ENCODE peak calls at places on chromosomes 4 and X, in five cellular contexts. One of them, this sample, is unnamed.

GRCh38 chr4:176971576-176972105 is 178.9 kb upstream of the VEGFC start:
- DNase-seq in naive thymus-derived CD8-positive, alpha-beta T cell: no peak
- DNase-seq in activated naive CD8-positive, alpha-beta T cell treated with anti-CD3 and anti-CD28 coated beads, Interleukin-2, amount 50 U/mL, for 24 hours: no peak
- DNase-seq in ecto neural progenitor cell: no peak
- DNase-seq in SIG-M5: no peak
- DNase-seq in this sample: no peak

GRCh38 chrX:18639280-18639679 is 32.6 kb downstream of the RS1 start:
- DNase-seq in naive thymus-derived CD8-positive, alpha-beta T cell: no peak
- DNase-seq in activated naive CD8-positive, alpha-beta T cell treated with anti-CD3 and anti-CD28 coated beads, Interleukin-2, amount 50 U/mL, for 24 hours: no peak
- DNase-seq in ecto neural progenitor cell: no peak
- DNase-seq in SIG-M5: no peak
- DNase-seq in this sample: no peak

GRCh38 chrX:131854586-131854985 is 168.5 kb upstream of the STK26 start:
- DNase-seq in naive thymus-derived CD8-positive, alpha-beta T cell: no peak
- DNase-seq in activated naive CD8-positive, alpha-beta T cell treated with anti-CD3 and anti-CD28 coated beads, Interleukin-2, amount 50 U/mL, for 24 hours: no peak
- DNase-seq in ecto neural progenitor cell: no peak
- DNase-seq in SIG-M5: no peak
- DNase-seq in this sample: no peak

GRCh38 chr4:13476915-13477314 is 7.2 kb downstream of the RAB28 start:
- DNase-seq in naive thymus-derived CD8-positive, alpha-beta T cell: no peak
- DNase-seq in activated naive CD8-positive, alpha-beta T cell treated with anti-CD3 and anti-CD28 coated beads, Interleukin-2, amount 50 U/mL, for 24 hours: no peak
- DNase-seq in ecto neural progenitor cell: no peak
- DNase-seq in SIG-M5: no peak
- DNase-seq in this sample: peak

GRCh38 chr4:157287445-157287844 is 66.9 kb downstream of the GRIA2 start:
- DNase-seq in naive thymus-derived CD8-positive, alpha-beta T cell: no peak
- DNase-seq in activated naive CD8-positive, alpha-beta T cell treated with anti-CD3 and anti-CD28 coated beads, Interleukin-2, amount 50 U/mL, for 24 hours: no peak
- DNase-seq in ecto neural progenitor cell: no peak
- DNase-seq in SIG-M5: no peak
- DNase-seq in this sample: no peak

GRCh38 chrX:13153796-13154195 is 109.4 kb upstream of the FAM9C start:
- DNase-seq in naive thymus-derived CD8-positive, alpha-beta T cell: no peak
- DNase-seq in activated naive CD8-positive, alpha-beta T cell treated with anti-CD3 and anti-CD28 coated beads, Interleukin-2, amount 50 U/mL, for 24 hours: no peak
- DNase-seq in ecto neural progenitor cell: no peak
- DNase-seq in SIG-M5: no peak
- DNase-seq in this sample: no peak

GRCh38 chrX:102129473-102129872 is 4.0 kb downstream of the TCEAL2 start:
- DNase-seq in naive thymus-derived CD8-positive, alpha-beta T cell: no peak
- DNase-seq in activated naive CD8-positive, alpha-beta T cell treated with anti-CD3 and anti-CD28 coated beads, Interleukin-2, amount 50 U/mL, for 24 hours: no peak
- DNase-seq in ecto neural progenitor cell: no peak
- DNase-seq in SIG-M5: no peak
- DNase-seq in this sample: no peak

GRCh38 chr4:80492761-80493160 is 157.2 kb downstream of the CFAP299 start:
- DNase-seq in naive thymus-derived CD8-positive, alpha-beta T cell: peak
- DNase-seq in activated naive CD8-positive, alpha-beta T cell treated with anti-CD3 and anti-CD28 coated beads, Interleukin-2, amount 50 U/mL, for 24 hours: peak
- DNase-seq in ecto neural progenitor cell: no peak
- DNase-seq in SIG-M5: no peak
- DNase-seq in this sample: no peak

GRCh38 chr4:152999376-153000067 is 63.4 kb downstream of the FHDC1 start:
- DNase-seq in naive thymus-derived CD8-positive, alpha-beta T cell: no peak
- DNase-seq in activated naive CD8-positive, alpha-beta T cell treated with anti-CD3 and anti-CD28 coated beads, Interleukin-2, amount 50 U/mL, for 24 hours: no peak
- DNase-seq in ecto neural progenitor cell: no peak
- DNase-seq in SIG-M5: no peak
- DNase-seq in this sample: no peak

GRCh38 chr4:6956434-6957147 is 47.0 kb downstream of the TBC1D14 start:
- DNase-seq in naive thymus-derived CD8-positive, alpha-beta T cell: no peak
- DNase-seq in activated naive CD8-positive, alpha-beta T cell treated with anti-CD3 and anti-CD28 coated beads, Interleukin-2, amount 50 U/mL, for 24 hours: no peak
- DNase-seq in ecto neural progenitor cell: no peak
- DNase-seq in SIG-M5: no peak
- DNase-seq in this sample: no peak